ENCODE peak calls at places on chromosome 9, in nine cellular contexts. R is upper lobe of right lung; C is K562; T is heart right ventricle; U is PC-3; H is ovary; F is skeletal muscle cell; Y is AG09309; P is effector memory CD4-positive, alpha-beta T cell. A is an unnamed sample.

GRCh38 chr9:127204771-127205470 is 59.7 kb upstream of the GARNL3 start:
- DNase-seq in R (no peak), U (peak), F (no peak), H (peak), Y (no peak), P (no peak), C (peak), T (no peak), A (no peak)

GRCh38 chr9:135813671-135814290 is 93.6 kb downstream of the CAMSAP1 start:
- DNase-seq in R (peak), F (no peak), C (no peak), T (no peak), U (no peak), P (no peak), Y (no peak), H (no peak), A (no peak)

GRCh38 chr9:95409650-95410426 is 92.3 kb upstream of the FANCC start:
- DNase-seq in R (no peak), H (no peak), C (no peak), F (peak), U (peak), Y (peak), T (no peak), P (no peak), A (no peak)

GRCh38 chr9:127448112-127448805 is 2.9 kb downstream of the RPL12 start:
- DNase-seq in C (no peak), H (no peak), Y (no peak), U (no peak), R (no peak), F (no peak), P (no peak), T (no peak), A (no peak)

GRCh38 chr9:71743217-71743705 is 25.1 kb downstream of the CEMIP2 start:
- DNase-seq in R (no peak), U (no peak), P (no peak), H (no peak), C (no peak), F (peak), T (no peak), Y (no peak), A (no peak)

GRCh38 chr9:137240321-137240840 is 706 bp upstream of the TUBB4B start:
- DNase-seq in P (peak), H (peak), U (peak), F (no peak), R (peak), Y (no peak), T (peak), C (peak), A (peak)

GRCh38 chr9:99046068-99046467 is 58.8 kb upstream of the TGFBR1 start:
- DNase-seq in H (no peak), P (no peak), C (no peak), T (no peak), R (no peak), F (no peak), Y (no peak), U (no peak), A (no peak)

GRCh38 chr9:73153793-73154227 is 2.1 kb downstream of the ANXA1 start:
- DNase-seq in C (peak), R (no peak), H (no peak), Y (no peak), T (no peak), F (no peak), U (no peak), P (no peak), A (no peak)

GRCh38 chr9:86096382-86096781 is 3.0 kb downstream of the GOLM1 start:
- DNase-seq in T (no peak), H (no peak), U (peak), F (no peak), C (no peak), R (no peak), Y (no peak), P (no peak), A (no peak)

GRCh38 chr9:86098793-86099694 is at the start of gene GOLM1:
- DNase-seq in U (peak), Y (no peak), F (peak), P (no peak), T (peak), H (peak), C (peak), R (peak), A (no peak)

GRCh38 chr9:86099695-86100364 is 472 bp upstream of the GOLM1 start:
- DNase-seq in U (peak), Y (no peak), H (peak), C (no peak), R (no peak), T (peak), F (no peak), P (no peak), A (peak)

GRCh38 chr9:86093788-86094555 is 5.4 kb downstream of the GOLM1 start:
- DNase-seq in Y (no peak), H (no peak), F (no peak), P (no peak), C (no peak), R (peak), T (no peak), U (peak), A (no peak)

DNA sequence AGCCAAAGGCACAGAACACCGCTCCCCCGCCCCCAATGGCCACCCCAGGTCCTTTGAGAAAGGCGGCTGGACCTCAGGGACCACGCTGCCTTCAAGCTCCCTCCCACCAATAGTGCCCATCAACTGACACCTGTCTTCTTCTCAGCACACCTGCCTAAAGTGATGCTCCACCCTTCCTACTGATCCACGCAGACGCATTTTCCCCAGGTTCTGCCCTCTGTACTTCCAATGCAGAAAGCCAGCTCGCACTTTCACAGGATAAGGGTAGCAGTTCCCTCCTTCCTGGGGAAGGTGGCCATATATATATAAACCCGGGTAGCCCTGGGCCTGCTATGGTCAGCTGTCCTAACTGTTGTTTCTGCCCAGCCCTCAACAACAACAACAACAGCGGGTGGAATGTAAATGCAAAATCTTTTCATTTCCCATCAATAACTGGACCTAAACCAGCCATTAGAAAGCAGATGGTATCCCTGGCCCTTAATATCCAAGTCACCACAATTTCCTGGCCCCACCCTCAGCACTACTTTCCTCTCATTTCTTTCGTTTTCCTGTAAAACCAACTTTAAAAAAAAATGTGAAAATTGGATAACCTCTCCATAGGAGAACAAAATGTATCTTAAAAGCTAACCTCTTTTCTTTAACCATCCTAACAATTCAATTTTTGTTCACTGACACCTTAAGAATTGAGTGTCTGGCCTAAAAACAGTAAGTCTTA is 1.7 kb downstream of the GOLM1 start:
- DNase-seq in R (no peak), P (no peak), T (no peak), Y (no peak), U (peak), F (no peak), C (no peak), H (no peak), A (no peak)
- H3K4me3 ChIP-seq in R (no peak), P (no peak), T (no peak), Y (no peak), U (peak), F (peak), C (no peak), H (no peak), A (no peak)

GRCh38 chr9:76570820-76571219 is 111.8 kb downstream of the GCNT1 start:
- DNase-seq in H (no peak), T (no peak), R (no peak), C (no peak), U (no peak), Y (no peak), P (no peak), F (no peak), A (no peak)
- H3K4me3 ChIP-seq in H (no peak), T (no peak), R (no peak), C (no peak), U (no peak), Y (no peak), P (no peak), F (no peak), A (no peak)

GRCh38 chr9:131274674-131275331 is 1.5 kb downstream of the FAM78A start:
- DNase-seq in C (peak), P (no peak), R (peak), F (no peak), T (peak), H (no peak), U (no peak), Y (no peak), A (no peak)

GRCh38 chr9:131276891-131277672 is 772 bp upstream of the FAM78A start:
- DNase-seq in U (no peak), Y (no peak), H (no peak), P (no peak), T (peak), C (peak), F (no peak), R (no peak), A (no peak)

GRCh38 chr9:131277673-131278420 is 1.5 kb upstream of the FAM78A start:
- DNase-seq in C (peak), R (peak), H (peak), T (peak), F (peak), U (peak), Y (peak), P (peak), A (peak)

GRCh38 chr9:131275332-131276106 is 791 bp downstream of the FAM78A start:
- DNase-seq in U (no peak), T (peak), P (no peak), Y (no peak), R (no peak), F (no peak), H (no peak), C (peak), A (no peak)

GRCh38 chr9:131276107-131276888 is at the start of gene FAM78A:
- DNase-seq in R (peak), C (no peak), H (no peak), P (no peak), T (peak), Y (no peak), U (no peak), F (no peak), A (no peak)
- H3K4me3 ChIP-seq in R (peak), C (peak), H (peak), P (peak), T (peak), Y (no peak), U (peak), F (peak), A (peak)

DNA sequence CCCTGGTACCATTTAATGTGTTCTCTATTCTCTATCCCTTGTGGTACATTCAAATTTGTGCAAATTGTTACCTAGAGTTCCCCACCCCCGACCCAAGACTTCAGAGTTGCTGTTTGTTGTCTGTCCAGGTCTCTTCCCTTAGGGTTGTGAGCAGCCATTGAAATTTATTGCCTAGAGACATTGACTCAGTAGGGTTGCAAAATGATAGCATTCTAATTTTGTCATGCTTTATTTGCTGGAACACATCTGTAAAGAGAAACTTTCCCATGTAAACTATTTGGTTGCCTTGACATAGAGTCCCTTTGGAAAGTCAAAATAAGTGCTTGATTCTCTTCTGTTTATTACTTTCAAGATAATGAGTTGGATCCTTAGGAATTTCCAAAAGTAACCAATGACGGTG is 91.7 kb upstream of the KLF9 start:
- DNase-seq in Y (no peak), U (no peak), T (no peak), P (no peak), C (no peak), H (no peak), R (no peak), F (no peak), A (no peak)
- H3K4me3 ChIP-seq in Y (no peak), U (no peak), T (no peak), P (no peak), C (no peak), H (no peak), R (no peak), F (no peak), A (no peak)

GRCh38 chr9:34513567-34514214 is 9.1 kb downstream of the ENHO start:
- DNase-seq in Y (no peak), P (no peak), C (no peak), R (no peak), U (peak), T (no peak), F (peak), H (no peak), A (no peak)
- H3K4me3 ChIP-seq in Y (no peak), P (no peak), C (no peak), R (no peak), U (no peak), T (no peak), F (no peak), H (no peak), A (no peak)

GRCh38 chr9:94173632-94174031 is 85.5 kb upstream of the ZNF169 start:
- DNase-seq in H (no peak), F (no peak), P (no peak), U (no peak), T (no peak), Y (no peak), C (no peak), R (no peak), A (no peak)
- H3K4me3 ChIP-seq in H (no peak), F (no peak), P (no peak), U (no peak), T (no peak), Y (no peak), C (no peak), R (no peak), A (no peak)